ENCODE peak calls at places on chromosomes 2 and 18, in eight cellular contexts. J is ovary, W is OCI-LY7, A is tibial artery, V is GM10248, T is MM.1S, S is mammary epithelial cell, H is sigmoid colon. N is an unnamed sample.

GRCh38 chr18:11008544-11008943 is 140.8 kb downstream of the PIEZO2 start:
- DNase-seq in J (no peak), W (no peak), A (no peak), V (no peak), T (no peak), S (no peak), H (no peak), N (no peak)

GRCh38 chr2:240291940-240292574 is 143.4 kb upstream of the GPC1 start:
- DNase-seq in J (no peak), W (no peak), A (no peak), V (no peak), T (no peak), S (no peak), H (no peak), N (no peak)

GRCh38 chr2:196328088-196328680 is 156.8 kb upstream of the STK17B start:
- DNase-seq in J (no peak), W (no peak), A (no peak), V (no peak), T (no peak), S (no peak), H (no peak), N (no peak)

GRCh38 chr18:22691988-22692710 is 241.0 kb upstream of the RBBP8 start:
- DNase-seq in J (no peak), W (no peak), A (no peak), V (no peak), T (no peak), S (peak; percentile 12), H (no peak), N (peak; percentile 88)

GRCh38 chr2:207284556-207285450 is 119.1 kb upstream of the KLF7 start:
- DNase-seq in J (no peak), W (no peak), A (no peak), V (no peak), T (no peak), S (no peak), H (no peak), N (no peak)

GRCh38 chr18:13500227-13500865 is 226.0 kb downstream of the FAM210A start:
- DNase-seq in J (no peak), W (no peak), A (peak; percentile 49), V (no peak), T (no peak), S (peak; percentile 66), H (no peak), N (peak; percentile 16)

GRCh38 chr2:215950009-215950408 is 63.3 kb downstream of the MREG start:
- DNase-seq in J (no peak), W (peak; percentile 57), A (no peak), V (peak; percentile 41), T (peak; percentile 69), S (peak; percentile 60), H (no peak), N (no peak)

GRCh38 chr2:157236404-157236803 is 21.1 kb upstream of the GALNT5 start:
- DNase-seq in J (no peak), W (no peak), A (no peak), V (no peak), T (no peak), S (peak; percentile 87), H (no peak), N (no peak)

GRCh38 chr2:3605013-3605961 is 10.4 kb downstream of the COLEC11 start:
- DNase-seq in J (peak; percentile 79), W (peak; percentile 86), A (no peak), V (peak; percentile 73), T (no peak), S (no peak), H (peak; percentile 62), N (peak; percentile 20)

GRCh38 chr2:85601771-85602475 is 575 bp downstream of the TMEM150A start:
- DNase-seq in J (peak; percentile 55), W (no peak), A (peak; percentile 77), V (peak; percentile 48), T (no peak), S (no peak), H (peak; percentile 89), N (no peak)

GRCh38 chr2:64423303-64423702 is 30.7 kb upstream of the LGALSL start:
- DNase-seq in J (no peak), W (no peak), A (no peak), V (no peak), T (no peak), S (no peak), H (no peak), N (no peak)

GRCh38 chr2:74010087-74010541 is 25.4 kb downstream of the TET3 start:
- DNase-seq in J (peak; percentile 51), W (no peak), A (no peak), V (no peak), T (no peak), S (peak; percentile 94), H (peak; percentile 59), N (no peak)

GRCh38 chr2:188853307-188853706 is 120.9 kb upstream of the COL3A1 start:
- DNase-seq in J (no peak), W (no peak), A (no peak), V (no peak), T (no peak), S (no peak), H (no peak), N (peak; percentile 92)

GRCh38 chr2:15107137-15107536 is 454.0 kb downstream of the NBAS start:
- DNase-seq in J (no peak), W (no peak), A (no peak), V (no peak), T (no peak), S (no peak), H (no peak), N (no peak)

GRCh38 chr2:128607440-128607839 is 288.8 kb upstream of the HS6ST1 start:
- DNase-seq in J (no peak), W (no peak), A (no peak), V (no peak), T (no peak), S (no peak), H (peak; percentile 55), N (no peak)

GRCh38 chr2:188000189-188000588 is 291.5 kb upstream of the GULP1 start:
- DNase-seq in J (no peak), W (no peak), A (no peak), V (no peak), T (no peak), S (no peak), H (no peak), N (no peak)

GRCh38 chr2:8159966-8160603 is 521.8 kb upstream of the ID2 start:
- DNase-seq in J (no peak), W (peak; percentile 81), A (no peak), V (peak; percentile 57), T (no peak), S (no peak), H (no peak), N (no peak)

GRCh38 chr2:47014564-47015051 is 99.0 kb upstream of the MCFD2 start:
- DNase-seq in J (no peak), W (no peak), A (peak; percentile 40), V (no peak), T (no peak), S (no peak), H (no peak), N (no peak)

GRCh38 chr2:164560181-164560792 is 61.0 kb downstream of the GRB14 start:
- DNase-seq in J (no peak), W (peak; percentile 19), A (no peak), V (peak; percentile 11), T (peak; percentile 66), S (peak; percentile 2), H (no peak), N (peak; percentile 4)

GRCh38 chr18:57009836-57010235 is 137.1 kb upstream of the BOD1L2 start:
- DNase-seq in J (no peak), W (no peak), A (no peak), V (no peak), T (no peak), S (no peak), H (no peak), N (no peak)

GRCh38 chr2:171893196-171893823 is 734 bp downstream of the SLC25A12 start:
- DNase-seq in J (no peak), W (peak; percentile 5), A (no peak), V (no peak), T (no peak), S (peak; percentile 12), H (no peak), N (no peak)

GRCh38 chr2:182132605-182133004 is 147.0 kb downstream of the PPP1R1C start:
- DNase-seq in J (no peak), W (no peak), A (no peak), V (no peak), T (no peak), S (no peak), H (no peak), N (peak; percentile 14)
- TF ChIP-seq CTCF in J (no peak), W (no peak), A (no peak), V (no peak), T (no peak), S (peak; percentile 13), H (no peak), N (peak; percentile 64)

DNA sequence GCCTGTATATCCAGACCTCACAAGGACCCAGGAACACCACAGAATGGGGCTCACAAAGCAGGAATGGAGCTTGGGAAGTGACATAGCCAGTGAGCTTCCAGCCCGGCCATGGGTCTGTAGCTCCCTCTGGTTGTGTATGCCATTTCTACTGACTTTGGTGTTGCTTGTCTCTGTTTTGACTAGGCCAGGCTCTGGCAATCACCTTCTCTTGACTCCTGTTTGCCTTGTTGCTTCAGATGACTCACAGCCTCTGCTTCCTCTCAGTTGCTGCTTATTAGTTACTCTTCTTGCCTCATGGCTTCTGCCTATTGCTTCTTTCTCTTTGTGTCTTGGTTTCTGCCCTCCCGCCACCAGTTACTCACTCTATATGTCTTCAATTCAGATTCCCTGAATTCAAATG is 15.8 kb upstream of the IER3IP1 start:
- DNase-seq in J (no peak), W (no peak), A (no peak), V (no peak), T (no peak), S (peak; percentile 59), H (no peak), N (no peak)
- TF ChIP-seq CTCF in J (no peak), W (no peak), A (no peak), V (no peak), T (no peak), S (no peak), H (no peak), N (no peak)

GRCh38 chr2:199405241-199405640 is 52.5 kb downstream of the SATB2 start:
- DNase-seq in J (no peak), W (no peak), A (no peak), V (no peak), T (no peak), S (no peak), H (no peak), N (no peak)

GRCh38 chr2:199407421-199407820 is 50.3 kb downstream of the SATB2 start:
- DNase-seq in J (no peak), W (no peak), A (no peak), V (no peak), T (no peak), S (no peak), H (no peak), N (no peak)

GRCh38 chr2:199410130-199410529 is 47.6 kb downstream of the SATB2 start:
- DNase-seq in J (no peak), W (no peak), A (no peak), V (no peak), T (no peak), S (peak; percentile 27), H (no peak), N (no peak)

GRCh38 chr2:199414465-199414864 is 43.3 kb downstream of the SATB2 start:
- DNase-seq in J (no peak), W (no peak), A (no peak), V (no peak), T (no peak), S (no peak), H (no peak), N (no peak)

GRCh38 chr2:199409705-199410104 is 48.0 kb downstream of the SATB2 start:
- DNase-seq in J (no peak), W (no peak), A (no peak), V (no peak), T (no peak), S (no peak), H (no peak), N (no peak)
- TF ChIP-seq CTCF in J (no peak), W (no peak), A (no peak), V (no peak), T (no peak), S (no peak), H (no peak), N (no peak)

GRCh38 chr2:205885492-205886099 is 200.4 kb downstream of the INO80D start:
- DNase-seq in J (peak; percentile 95), W (peak; percentile 65), A (peak; percentile 74), V (peak; percentile 80), T (peak; percentile 77), S (peak; percentile 65), H (peak; percentile 95), N (peak; percentile 44)
- TF ChIP-seq CTCF in J (peak; percentile 86), W (peak; percentile 87), A (peak; percentile 79), V (peak; percentile 95), T (peak; percentile 85), S (peak; percentile 63), H (peak; percentile 93), N (peak; percentile 88)

N was measured in AG09319.